ENCODE peak calls at places on chromosome 20, in four cellular contexts. One of them, this sample, is unnamed.

GRCh38 chr20:38728911-38729642 is 4.8 kb downstream of the SLC32A1 start:
- DNase-seq in transverse colon: no peak
- DNase-seq in nucleus accumbens: peak
- DNase-seq in GM13977: no peak
- DNase-seq in this sample: no peak

GRCh38 chr20:44247676-44248419 is 740 bp downstream of the GDAP1L1 start:
- DNase-seq in transverse colon: no peak
- DNase-seq in nucleus accumbens: peak
- DNase-seq in GM13977: peak
- DNase-seq in this sample: no peak

GRCh38 chr20:33673411-33674293 is 576 bp downstream of the NECAB3 start:
- DNase-seq in transverse colon: no peak
- DNase-seq in nucleus accumbens: no peak
- DNase-seq in GM13977: no peak
- DNase-seq in this sample: no peak

GRCh38 chr20:32139947-32140346 is 30.4 kb downstream of the TM9SF4 start:
- DNase-seq in transverse colon: no peak
- DNase-seq in nucleus accumbens: no peak
- DNase-seq in GM13977: no peak
- DNase-seq in this sample: no peak

GRCh38 chr20:63076421-63076820 is 69.7 kb upstream of the BHLHE23 start:
- DNase-seq in transverse colon: no peak
- DNase-seq in nucleus accumbens: no peak
- DNase-seq in GM13977: no peak
- DNase-seq in this sample: no peak

GRCh38 chr20:44678247-44678646 is 26.7 kb upstream of the ADA start:
- DNase-seq in transverse colon: no peak
- DNase-seq in nucleus accumbens: no peak
- DNase-seq in GM13977: no peak
- DNase-seq in this sample: no peak

GRCh38 chr20:47315339-47315662 is 41.2 kb downstream of the ZMYND8 start:
- DNase-seq in transverse colon: no peak
- DNase-seq in nucleus accumbens: no peak
- DNase-seq in GM13977: no peak
- DNase-seq in this sample: no peak

GRCh38 chr20:58818585-58819285 is 32.0 kb downstream of the GNAS-AS1 start:
- DNase-seq in transverse colon: no peak
- DNase-seq in nucleus accumbens: no peak
- DNase-seq in GM13977: no peak
- DNase-seq in this sample: peak

GRCh38 chr20:11012975-11013374 is 339.2 kb upstream of the JAG1 start:
- DNase-seq in transverse colon: no peak
- DNase-seq in nucleus accumbens: no peak
- DNase-seq in GM13977: no peak
- DNase-seq in this sample: no peak

GRCh38 chr20:60512436-60512835 is 554.2 kb downstream of the CDH26 start:
- DNase-seq in transverse colon: no peak
- DNase-seq in nucleus accumbens: no peak
- DNase-seq in GM13977: no peak
- DNase-seq in this sample: peak

GRCh38 chr20:3115190-3116107 is 30.9 kb upstream of the AVP start:
- DNase-seq in transverse colon: no peak
- DNase-seq in nucleus accumbens: no peak
- DNase-seq in GM13977: peak
- DNase-seq in this sample: peak

GRCh38 chr20:48703511-48704219 is 124.1 kb downstream of the PREX1 start:
- DNase-seq in transverse colon: no peak
- DNase-seq in nucleus accumbens: peak
- DNase-seq in GM13977: no peak
- DNase-seq in this sample: no peak

GRCh38 chr20:63850689-63851547 is 10.4 kb upstream of the ABHD16B start:
- DNase-seq in transverse colon: peak
- DNase-seq in nucleus accumbens: no peak
- DNase-seq in GM13977: peak
- DNase-seq in this sample: no peak

GRCh38 chr20:31721408-31722332 is 998 bp downstream of the BCL2L1 start:
- DNase-seq in transverse colon: peak
- DNase-seq in nucleus accumbens: peak
- DNase-seq in GM13977: no peak
- DNase-seq in this sample: no peak

GRCh38 chr20:2680046-2680445 is 12.5 kb upstream of the EBF4 start:
- DNase-seq in transverse colon: no peak
- DNase-seq in nucleus accumbens: no peak
- DNase-seq in GM13977: no peak
- DNase-seq in this sample: no peak

GRCh38 chr20:46588532-46589509 is 38.4 kb upstream of the OCSTAMP start:
- DNase-seq in transverse colon: no peak
- DNase-seq in nucleus accumbens: no peak
- DNase-seq in GM13977: no peak
- DNase-seq in this sample: no peak

GRCh38 chr20:64279826-64280459 is 24.4 kb downstream of the PCMTD2 start:
- DNase-seq in transverse colon: no peak
- DNase-seq in nucleus accumbens: no peak
- DNase-seq in GM13977: no peak
- DNase-seq in this sample: no peak

GRCh38 chr20:62219992-62220665 is at the start of gene HRH3:
- DNase-seq in transverse colon: peak
- DNase-seq in nucleus accumbens: peak
- DNase-seq in GM13977: peak
- DNase-seq in this sample: no peak

GRCh38 chr20:63520939-63521601 is 505 bp downstream of the PPDPF start:
- DNase-seq in transverse colon: peak
- DNase-seq in nucleus accumbens: peak
- DNase-seq in GM13977: peak
- DNase-seq in this sample: no peak

GRCh38 chr20:58109126-58109880 is 119.2 kb downstream of the ANKRD60 start:
- DNase-seq in transverse colon: no peak
- DNase-seq in nucleus accumbens: no peak
- DNase-seq in GM13977: no peak
- DNase-seq in this sample: peak

GRCh38 chr20:10788055-10788454 is 114.3 kb upstream of the JAG1 start:
- DNase-seq in transverse colon: no peak
- DNase-seq in nucleus accumbens: no peak
- DNase-seq in GM13977: no peak
- DNase-seq in this sample: no peak

GRCh38 chr20:10848810-10849370 is 175.1 kb upstream of the JAG1 start:
- DNase-seq in transverse colon: peak
- DNase-seq in nucleus accumbens: no peak
- DNase-seq in GM13977: no peak
- DNase-seq in this sample: peak

GRCh38 chr20:62356143-62356947 is 10.8 kb downstream of the LAMA5 start:
- DNase-seq in transverse colon: no peak
- DNase-seq in nucleus accumbens: no peak
- DNase-seq in GM13977: no peak
- DNase-seq in this sample: no peak

GRCh38 chr20:5656136-5656535 is 94.1 kb upstream of the SHLD1 start:
- DNase-seq in transverse colon: no peak
- DNase-seq in nucleus accumbens: no peak
- DNase-seq in GM13977: no peak
- DNase-seq in this sample: no peak

GRCh38 chr20:14712302-14712739 is 374.9 kb upstream of the FLRT3 start:
- DNase-seq in transverse colon: no peak
- DNase-seq in nucleus accumbens: no peak
- DNase-seq in GM13977: no peak
- DNase-seq in this sample: peak

GRCh38 chr20:31568041-31568731 is 36.9 kb upstream of the ID1 start:
- DNase-seq in transverse colon: no peak
- DNase-seq in nucleus accumbens: no peak
- DNase-seq in GM13977: no peak
- DNase-seq in this sample: no peak

GRCh38 chr20:20078041-20078440 is 25.7 kb downstream of the CFAP61 start:
- DNase-seq in transverse colon: no peak
- DNase-seq in nucleus accumbens: no peak
- DNase-seq in GM13977: no peak
- DNase-seq in this sample: no peak

GRCh38 chr20:32941155-32941885 is 62.9 kb downstream of the SUN5 start:
- DNase-seq in transverse colon: no peak
- DNase-seq in nucleus accumbens: no peak
- DNase-seq in GM13977: no peak
- DNase-seq in this sample: no peak

GRCh38 chr20:23131766-23132165 is 45.6 kb upstream of the CD93 start:
- DNase-seq in transverse colon: no peak
- DNase-seq in nucleus accumbens: no peak
- DNase-seq in GM13977: no peak
- DNase-seq in this sample: no peak

GRCh38 chr20:10109621-10110020 is 74.8 kb downstream of the ANKEF1 start:
- DNase-seq in transverse colon: no peak
- DNase-seq in nucleus accumbens: no peak
- DNase-seq in GM13977: no peak
- DNase-seq in this sample: no peak

GRCh38 chr20:4876301-4876700 is 125.0 kb downstream of the SLC23A2 start:
- DNase-seq in transverse colon: no peak
- DNase-seq in nucleus accumbens: no peak
- DNase-seq in GM13977: no peak
- DNase-seq in this sample: no peak

GRCh38 chr20:30816182-30816645 is 441.2 kb upstream of the DEFB115 start:
- DNase-seq in transverse colon: no peak
- DNase-seq in nucleus accumbens: no peak
- DNase-seq in GM13977: no peak
- DNase-seq in this sample: no peak

GRCh38 chr20:43843096-43843964 is 71.3 kb upstream of the TOX2 start:
- DNase-seq in transverse colon: no peak
- DNase-seq in nucleus accumbens: no peak
- DNase-seq in GM13977: no peak
- DNase-seq in this sample: peak

GRCh38 chr20:43941476-43942212 is 27.0 kb downstream of the TOX2 start:
- DNase-seq in transverse colon: peak
- DNase-seq in nucleus accumbens: no peak
- DNase-seq in GM13977: peak
- DNase-seq in this sample: no peak